ENCODE peak calls at places on chromosomes 12 and 14, in six cellular contexts. I, Q, B, C, S and R are unnamed samples.

GRCh38 chr12:132132609-132133430 is 11.3 kb downstream of the DDX51 start:
- DNase-seq in C (no peak), S (no peak), I (no peak), B (no peak), Q (no peak), R (no peak)

GRCh38 chr14:105315211-105315721 is 718 bp downstream of the PACS2 start:
- DNase-seq in S (peak), C (peak), I (peak), B (peak), Q (peak), R (peak)

GRCh38 chr14:96285667-96286066 is 29.7 kb downstream of the BDKRB1 start:
- DNase-seq in I (no peak), C (no peak), B (no peak), Q (no peak), S (peak), R (no peak)

GRCh38 chr14:97851438-97851995 is 1054.3 kb downstream of the VRK1 start:
- DNase-seq in S (no peak), C (no peak), B (no peak), Q (no peak), I (no peak), R (no peak)

GRCh38 chr12:12508612-12509011 is 54.1 kb downstream of the DUSP16 start:
- DNase-seq in I (no peak), B (peak), Q (no peak), S (no peak), C (no peak), R (no peak)

GRCh38 chr12:27261866-27262265 is 17.8 kb downstream of the STK38L start:
- DNase-seq in Q (peak), S (no peak), I (no peak), B (no peak), C (no peak), R (no peak)

GRCh38 chr12:7479784-7480183 is 23.8 kb downstream of the CD163 start:
- DNase-seq in Q (no peak), S (no peak), I (no peak), B (peak), C (no peak), R (no peak)

GRCh38 chr14:70770490-70770889 is 38.8 kb downstream of the MAP3K9 start:
- DNase-seq in S (no peak), C (no peak), Q (peak), B (no peak), I (peak), R (no peak)

GRCh38 chr14:73607241-73607640 is 5.1 kb upstream of the ACOT6 start:
- DNase-seq in S (no peak), B (no peak), I (no peak), Q (no peak), C (no peak), R (no peak)

GRCh38 chr14:93619176-93619793 is 169.0 kb downstream of the PRIMA1 start:
- DNase-seq in Q (peak), S (peak), B (peak), C (peak), I (peak), R (peak)

GRCh38 chr12:118456741-118457140 is 80.4 kb downstream of the SUDS3 start:
- DNase-seq in S (no peak), I (no peak), B (no peak), C (no peak), Q (no peak), R (no peak)

GRCh38 chr14:31949709-31950108 is 127.4 kb upstream of the ARHGAP5 start:
- DNase-seq in Q (peak), I (no peak), S (no peak), C (no peak), B (peak), R (no peak)
- H3K9ac ChIP-seq in Q (no peak), I (peak), S (no peak), C (no peak), B (no peak), R (no peak)

DNA sequence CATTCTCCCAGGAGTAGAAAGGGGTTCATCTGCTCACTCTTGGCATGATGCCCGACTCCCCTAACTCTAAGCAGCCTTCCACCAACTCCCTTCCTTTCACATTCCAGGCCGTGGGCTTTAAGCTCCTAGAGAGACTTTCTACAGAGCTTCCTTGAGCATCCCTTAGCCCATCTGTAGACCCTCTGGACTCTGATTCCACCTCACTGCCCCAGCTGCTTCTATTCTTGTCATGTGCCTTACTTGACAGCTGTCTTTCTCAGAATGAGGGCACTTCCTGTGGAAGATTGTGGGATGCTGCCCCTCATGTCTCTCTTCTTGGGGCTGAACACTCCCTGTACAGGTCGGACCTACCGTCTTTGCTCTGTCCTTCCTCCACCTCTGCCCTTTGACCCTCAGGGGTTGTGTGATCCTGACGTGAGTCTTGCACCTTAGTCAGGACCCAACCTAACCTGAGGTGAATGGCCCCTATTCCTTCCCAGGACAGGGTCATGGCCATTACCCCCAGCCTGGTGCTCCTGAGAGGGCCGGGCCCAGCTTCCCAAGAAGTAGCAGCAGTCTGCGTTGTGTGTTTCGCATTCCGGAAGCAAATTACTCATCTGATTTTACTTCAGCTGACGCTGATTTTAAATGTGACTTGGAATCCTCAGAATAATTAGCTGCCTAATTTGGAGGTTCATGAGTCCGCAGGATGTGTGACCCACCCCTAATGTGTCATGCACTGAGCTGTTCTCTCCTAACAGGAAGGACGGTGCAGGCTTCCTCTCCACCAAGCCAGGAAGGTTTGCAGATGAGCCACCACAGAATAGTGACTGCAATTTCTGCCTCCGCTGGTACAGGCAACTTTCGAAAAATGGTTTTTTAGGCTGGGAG is 2.7 kb upstream of the GALNT6 start:
- DNase-seq in Q (peak), S (no peak), B (peak), C (no peak), I (no peak), R (no peak)
- TF ChIP-seq EZH2phosphoT487 in Q (no peak), S (no peak), B (no peak), C (no peak), I (no peak), R (no peak)

GRCh38 chr12:130876297-130876696 is 4.4 kb downstream of the RAN start:
- DNase-seq in I (no peak), B (no peak), C (no peak), Q (no peak), S (no peak), R (no peak)

GRCh38 chr12:130873825-130874224 is 2.0 kb downstream of the RAN start:
- DNase-seq in Q (no peak), S (no peak), I (no peak), B (no peak), C (no peak), R (no peak)

GRCh38 chr12:130874696-130875095 is 2.8 kb downstream of the RAN start:
- DNase-seq in I (no peak), B (no peak), S (no peak), Q (no peak), C (no peak), R (no peak)

GRCh38 chr12:130876758-130877157 is 4.9 kb downstream of the RAN start:
- DNase-seq in I (no peak), B (no peak), S (no peak), C (no peak), Q (no peak), R (no peak)

GRCh38 chr12:130875193-130875592 is 3.3 kb downstream of the RAN start:
- DNase-seq in S (no peak), C (no peak), I (no peak), B (no peak), Q (no peak), R (no peak)
- H3K4me2 ChIP-seq in S (peak), C (peak), I (no peak), B (no peak), Q (peak), R (no peak)

GRCh38 chr14:49898485-49898884 is 5.6 kb downstream of the ARF6 start:
- DNase-seq in B (no peak), Q (no peak), I (no peak), S (no peak), C (no peak), R (no peak)

GRCh38 chr14:49895480-49895879 is 2.6 kb downstream of the ARF6 start:
- DNase-seq in S (no peak), B (peak), Q (peak), I (no peak), C (no peak), R (no peak)

GRCh38 chr14:49897414-49897813 is 4.5 kb downstream of the ARF6 start:
- DNase-seq in S (no peak), B (no peak), Q (no peak), I (no peak), C (no peak), R (no peak)

GRCh38 chr14:49897965-49898364 is 5.1 kb downstream of the ARF6 start:
- DNase-seq in B (no peak), I (no peak), S (no peak), Q (peak), C (no peak), R (no peak)

DNA sequence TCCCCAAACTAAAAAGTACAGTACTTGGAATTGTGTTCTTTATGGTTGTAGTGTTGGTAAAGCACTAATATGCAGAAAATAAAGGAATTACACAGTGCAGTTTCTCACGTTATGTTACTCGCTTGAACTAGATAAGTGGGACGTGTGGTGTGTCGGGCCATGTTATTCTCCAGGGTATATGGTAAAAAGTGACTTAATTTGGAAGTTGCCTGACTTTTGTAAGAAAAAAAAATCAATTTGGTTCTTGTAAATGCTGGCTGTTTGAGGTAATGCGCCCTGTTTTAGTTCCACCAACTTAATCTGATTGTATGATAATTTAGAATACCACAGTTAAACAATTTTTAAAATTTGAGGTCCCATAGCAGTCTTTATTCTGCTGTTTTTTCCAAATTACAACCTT is 4.1 kb downstream of the ARF6 start:
- DNase-seq in B (no peak), Q (no peak), C (no peak), S (peak), I (no peak), R (no peak)
- H3K9ac ChIP-seq in B (peak), Q (peak), C (no peak), S (peak), I (peak), R (no peak)